ENCODE peak calls at places on chromosomes 6 and 20, in five cellular contexts. U is stimulated activated CD4-positive, alpha-beta T cell treated with anti-CD3 and anti-CD28 coated beads, Interleukin-2, amount 100 ng/mL, for 48 hours; N is right atrium auricular region; F is NCI-H2029; Q is activated CD4-positive, alpha-beta T cell treated with anti-CD3 and anti-CD28 coated beads, Interleukin-2, amount 50 U/mL, for 1 hour. I is an unnamed sample.

GRCh38 chr6:24910331-24910849 is 25.4 kb downstream of the RIPOR2 start:
- DNase-seq in U (no peak), N (no peak), F (no peak), Q (peak; percentile 26), I (no peak)

GRCh38 chr20:25220810-25221591 is 25.5 kb downstream of the ENTPD6 start:
- DNase-seq in U (no peak), N (no peak), F (peak; percentile 61), Q (no peak), I (no peak)

GRCh38 chr6:51614725-51615124 is 472.7 kb downstream of the PKHD1 start:
- DNase-seq in U (no peak), N (no peak), F (no peak), Q (no peak), I (no peak)

GRCh38 chr20:36794116-36794474 is 20.5 kb upstream of the DSN1 start:
- DNase-seq in U (no peak), N (no peak), F (no peak), Q (no peak), I (no peak)

GRCh38 chr6:157093555-157093954 is 229.8 kb downstream of the TMEM242 start:
- DNase-seq in U (no peak), N (no peak), F (no peak), Q (no peak), I (no peak)

GRCh38 chr6:12315292-12316081 is 25.3 kb downstream of the EDN1 start:
- DNase-seq in U (no peak), N (no peak), F (no peak), Q (no peak), I (no peak)

GRCh38 chr20:32449890-32450401 is 91.8 kb downstream of the ASXL1 start:
- DNase-seq in U (no peak), N (no peak), F (no peak), Q (no peak), I (peak; percentile 28)

GRCh38 chr6:7784706-7785105 is 58.8 kb downstream of the BMP6 start:
- DNase-seq in U (no peak), N (no peak), F (no peak), Q (no peak), I (no peak)

GRCh38 chr20:46022411-46023147 is 6.4 kb upstream of the SLC12A5 start:
- DNase-seq in U (peak; percentile 77), N (no peak), F (no peak), Q (peak; percentile 75), I (peak; percentile 77)

GRCh38 chr6:19354181-19354580 is 483.0 kb upstream of the ID4 start:
- DNase-seq in U (no peak), N (no peak), F (no peak), Q (no peak), I (no peak)

GRCh38 chr6:156967852-156968251 is 190.7 kb downstream of the ARID1B start:
- DNase-seq in U (no peak), N (no peak), F (no peak), Q (no peak), I (no peak)

GRCh38 chr6:84421031-84421430 is 193.6 kb upstream of the CEP162 start:
- DNase-seq in U (no peak), N (no peak), F (no peak), Q (no peak), I (no peak)

GRCh38 chr20:51934301-51935002 is 132.1 kb upstream of the SALL4 start:
- DNase-seq in U (no peak), N (no peak), F (no peak), Q (no peak), I (no peak)

GRCh38 chr6:151021878-151022277 is 156.4 kb downstream of the MTHFD1L start:
- DNase-seq in U (no peak), N (no peak), F (no peak), Q (no peak), I (no peak)

GRCh38 chr6:137819740-137820139 is 47.3 kb upstream of the TNFAIP3 start:
- DNase-seq in U (no peak), N (no peak), F (no peak), Q (no peak), I (no peak)

GRCh38 chr20:53642196-53643030 is 48.8 kb upstream of the ZNF217 start:
- DNase-seq in U (no peak), N (no peak), F (no peak), Q (peak; percentile 47), I (no peak)

GRCh38 chr20:9608639-9609440 is 94.5 kb downstream of the LAMP5 start:
- DNase-seq in U (no peak), N (no peak), F (no peak), Q (no peak), I (no peak)

GRCh38 chr6:6915813-6916547 is 191.8 kb upstream of the RREB1 start:
- DNase-seq in U (no peak), N (peak; percentile 82), F (no peak), Q (no peak), I (no peak)

GRCh38 chr6:40755046-40755681 is 168.0 kb upstream of the LRFN2 start:
- DNase-seq in U (no peak), N (no peak), F (no peak), Q (no peak), I (no peak)

GRCh38 chr6:75317503-75318206 is 33.1 kb upstream of the TMEM30A start:
- DNase-seq in U (no peak), N (no peak), F (no peak), Q (no peak), I (no peak)

GRCh38 chr6:71394001-71394432 is 105.4 kb downstream of the OGFRL1 start:
- DNase-seq in U (no peak), N (no peak), F (no peak), Q (no peak), I (no peak)

GRCh38 chr6:87722831-87723726 is 21.0 kb upstream of the AKIRIN2 start:
- DNase-seq in U (no peak), N (peak; percentile 82), F (no peak), Q (no peak), I (peak; percentile 89)

GRCh38 chr20:31860431-31861345 is 9.6 kb downstream of the DUSP15 start:
- DNase-seq in U (no peak), N (no peak), F (peak; percentile 26), Q (no peak), I (peak; percentile 87)

GRCh38 chr6:422423-423061 is 31.0 kb downstream of the IRF4 start:
- DNase-seq in U (no peak), N (no peak), F (no peak), Q (no peak), I (peak; percentile 47)